ENCODE peak calls at places on chromosomes 6 and 20, in eight cellular contexts. W is mesothelial cell of epicardium, M is transverse colon, Y is astrocyte of the spinal cord, R is progenitor cell of endocrine pancreas, S is body of pancreas, Q is Peyer's patch, N is A549. D is an unnamed sample.

GRCh38 chr20:62248890-62249560 is 10.7 kb downstream of the OSBPL2 start:
- DNase-seq in W (no peak), M (no peak), Y (no peak), R (no peak), S (no peak), Q (no peak), N (no peak), D (no peak)

GRCh38 chr20:46169245-46170171 is 51.4 kb downstream of the CD40 start:
- DNase-seq in W (no peak), M (no peak), Y (no peak), R (no peak), S (no peak), Q (no peak), N (no peak), D (no peak)

GRCh38 chr6:15405111-15405510 is 159.2 kb downstream of the JARID2 start:
- DNase-seq in W (no peak), M (no peak), Y (no peak), R (no peak), S (no peak), Q (no peak), N (no peak), D (no peak)

GRCh38 chr6:30883743-30884520 is at the start of gene DDR1:
- DNase-seq in W (peak), M (peak), Y (peak), R (peak), S (peak), Q (peak), N (peak), D (no peak)

GRCh38 chr6:149493697-149494334 is 9.0 kb upstream of the ZC3H12D start:
- DNase-seq in W (no peak), M (peak), Y (no peak), R (no peak), S (no peak), Q (no peak), N (no peak), D (no peak)

GRCh38 chr6:115783402-115784061 is 277.2 kb downstream of the FRK start:
- DNase-seq in W (no peak), M (no peak), Y (peak), R (no peak), S (peak), Q (no peak), N (no peak), D (no peak)

GRCh38 chr20:49561256-49561655 is 6.7 kb downstream of the PTGIS start:
- DNase-seq in W (peak), M (peak), Y (no peak), R (no peak), S (no peak), Q (no peak), N (no peak), D (no peak)

GRCh38 chr6:117483004-117483644 is 650 bp downstream of the DCBLD1 start:
- DNase-seq in W (peak), M (peak), Y (peak), R (peak), S (peak), Q (peak), N (peak), D (peak)

GRCh38 chr6:20334334-20334733 is 67.3 kb upstream of the E2F3 start:
- DNase-seq in W (no peak), M (no peak), Y (no peak), R (no peak), S (no peak), Q (no peak), N (peak), D (no peak)

GRCh38 chr6:37866590-37867507 is 47.3 kb downstream of the ZFAND3 start:
- DNase-seq in W (no peak), M (no peak), Y (no peak), R (no peak), S (no peak), Q (no peak), N (no peak), D (no peak)

GRCh38 chr6:136923116-136923953 is 1.2 kb downstream of the SLC35D3 start:
- DNase-seq in W (no peak), M (no peak), Y (no peak), R (no peak), S (no peak), Q (no peak), N (no peak), D (no peak)

GRCh38 chr20:59664389-59665055 is 60.2 kb downstream of the PHACTR3 start:
- DNase-seq in W (no peak), M (no peak), Y (no peak), R (no peak), S (no peak), Q (no peak), N (no peak), D (no peak)

GRCh38 chr20:53677447-53678314 is 84.0 kb upstream of the ZNF217 start:
- DNase-seq in W (peak), M (peak), Y (no peak), R (no peak), S (peak), Q (peak), N (peak), D (peak)
- TF ChIP-seq CTCF in W (no peak), M (no peak), Y (no peak), R (no peak), S (peak), Q (no peak), N (no peak), D (no peak)

DNA sequence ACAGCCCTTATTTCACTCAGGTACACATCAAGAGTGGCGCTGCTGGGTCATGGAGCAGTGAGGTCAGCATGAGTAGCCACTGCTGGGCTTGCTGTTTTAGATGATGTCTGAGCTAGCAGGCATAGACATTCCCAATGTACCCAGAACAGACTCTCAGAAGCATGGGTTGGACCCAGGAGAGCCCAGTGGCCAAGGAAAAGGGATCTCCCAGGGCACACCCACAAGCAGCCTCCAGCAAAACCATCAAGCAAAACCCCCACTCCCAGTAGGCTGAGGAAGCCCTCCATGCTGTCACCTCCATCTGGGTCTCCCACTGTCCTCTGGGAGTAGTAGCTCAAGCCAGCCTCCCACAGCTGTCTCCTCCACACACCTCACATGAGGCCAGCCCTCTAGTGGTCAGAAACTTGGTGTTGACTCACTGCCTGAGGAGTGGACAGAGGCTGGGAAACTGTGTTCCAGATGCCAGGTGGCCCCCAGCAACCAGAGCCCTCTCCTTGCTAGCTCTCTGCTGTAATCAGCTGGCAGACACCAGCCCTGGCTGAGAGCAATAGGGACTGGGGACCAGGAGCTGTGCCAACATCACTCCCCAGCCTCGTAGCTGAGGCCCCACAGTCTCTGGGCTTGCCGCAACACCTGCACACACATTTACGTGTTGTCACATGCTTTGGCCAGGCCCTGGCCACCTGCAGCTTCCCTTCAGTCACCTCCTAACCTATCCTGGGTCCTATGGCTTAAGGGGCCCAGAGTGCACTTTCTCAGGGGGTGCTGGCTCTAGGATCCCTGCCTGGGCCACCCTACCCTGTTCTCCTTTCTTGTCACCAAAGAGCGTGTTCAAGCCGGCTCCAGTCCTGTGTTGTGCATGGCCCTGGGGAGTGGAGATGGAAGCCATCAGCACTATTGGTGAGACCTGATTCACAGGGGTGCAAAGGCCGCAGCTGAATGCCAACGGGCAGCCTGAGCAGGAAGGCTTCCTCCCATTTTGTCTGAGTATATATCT is 1.9 kb upstream of the AP5S1 start:
- DNase-seq in W (no peak), M (peak), Y (peak), R (peak), S (peak), Q (peak), N (peak), D (peak)
- TF ChIP-seq CTCF in W (peak), M (peak), Y (peak), R (peak), S (peak), Q (peak), N (peak), D (peak)

GRCh38 chr20:6178537-6178936 is 55.7 kb upstream of the FERMT1 start:
- DNase-seq in W (no peak), M (no peak), Y (peak), R (no peak), S (no peak), Q (no peak), N (peak), D (peak)
- TF ChIP-seq CTCF in W (peak), M (peak), Y (peak), R (peak), S (peak), Q (peak), N (peak), D (peak)

GRCh38 chr6:84055646-84056045 is 22.1 kb downstream of the MRAP2 start:
- DNase-seq in W (no peak), M (no peak), Y (no peak), R (no peak), S (no peak), Q (no peak), N (no peak), D (no peak)

GRCh38 chr6:84048588-84048987 is 15.0 kb downstream of the MRAP2 start:
- DNase-seq in W (no peak), M (no peak), Y (no peak), R (no peak), S (no peak), Q (no peak), N (no peak), D (no peak)

GRCh38 chr6:84050408-84050807 is 16.8 kb downstream of the MRAP2 start:
- DNase-seq in W (no peak), M (no peak), Y (no peak), R (no peak), S (no peak), Q (no peak), N (no peak), D (no peak)

GRCh38 chr6:84052883-84053241 is 19.3 kb downstream of the MRAP2 start:
- DNase-seq in W (no peak), M (no peak), Y (no peak), R (no peak), S (no peak), Q (no peak), N (no peak), D (no peak)

DNA sequence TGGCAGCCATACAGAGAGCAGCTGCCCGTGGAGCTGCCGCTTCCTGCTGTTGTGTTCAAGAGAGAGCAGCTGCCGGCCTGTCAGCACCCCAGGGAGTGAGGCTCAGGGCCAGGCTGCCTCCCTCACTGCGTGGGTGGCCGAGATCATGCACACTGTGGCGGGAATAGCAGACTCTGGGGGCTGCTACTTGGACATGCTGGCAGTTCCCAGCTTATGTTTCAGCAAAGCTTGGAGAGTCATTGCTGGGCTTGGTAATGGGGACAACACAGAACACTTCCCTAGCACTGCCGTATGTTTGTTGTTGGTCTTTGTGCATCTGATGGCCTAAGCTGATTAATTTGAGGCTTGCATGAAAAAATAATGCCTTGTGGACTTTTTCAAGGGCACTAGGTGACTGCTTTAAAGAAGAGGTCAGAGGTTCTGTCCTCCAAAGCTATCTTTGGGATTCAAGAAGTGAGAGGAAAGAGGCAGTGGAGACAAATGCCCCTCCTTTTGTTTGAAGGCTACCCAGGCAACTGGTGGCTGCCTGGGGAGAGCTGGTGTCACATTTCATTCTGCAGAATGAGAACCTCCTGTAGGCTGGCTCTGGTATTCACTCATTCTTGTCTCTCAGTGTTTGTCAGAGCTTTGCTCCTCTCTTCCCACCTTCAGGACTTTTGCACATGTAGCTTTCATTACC is 18.8 kb downstream of the MRAP2 start:
- DNase-seq in W (peak), M (no peak), Y (peak), R (no peak), S (peak), Q (no peak), N (no peak), D (peak)
- TF ChIP-seq CTCF in W (no peak), M (no peak), Y (peak), R (peak), S (no peak), Q (no peak), N (no peak), D (no peak)

GRCh38 chr6:122789862-122790739 is 1.0 kb downstream of the SMPDL3A start:
- DNase-seq in W (no peak), M (no peak), Y (peak), R (no peak), S (no peak), Q (no peak), N (no peak), D (no peak)
- TF ChIP-seq CTCF in W (no peak), M (peak), Y (peak), R (no peak), S (no peak), Q (no peak), N (no peak), D (no peak)

DNA sequence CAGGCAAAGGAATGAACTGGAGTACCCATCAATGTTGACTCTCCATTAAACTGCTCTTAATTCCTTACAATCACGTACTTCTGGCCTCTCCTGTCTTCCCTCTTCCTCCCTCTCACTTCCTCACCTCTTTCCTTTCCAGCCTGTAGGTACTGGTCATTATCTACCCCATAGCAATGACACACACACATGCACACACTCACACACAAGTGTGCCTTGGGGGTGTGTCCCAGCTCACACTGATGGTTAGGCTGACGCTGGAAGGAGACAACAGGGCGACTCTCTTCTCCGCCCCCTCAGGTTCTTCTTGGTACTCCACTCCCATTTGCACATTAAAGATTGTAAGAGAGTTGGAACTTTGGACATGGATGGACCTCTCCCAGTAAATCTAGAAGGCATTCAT is 14.0 kb upstream of the SERPINB9 start:
- DNase-seq in W (no peak), M (no peak), Y (no peak), R (no peak), S (no peak), Q (no peak), N (no peak), D (no peak)
- TF ChIP-seq CTCF in W (no peak), M (no peak), Y (no peak), R (peak), S (no peak), Q (no peak), N (no peak), D (peak)

DNA sequence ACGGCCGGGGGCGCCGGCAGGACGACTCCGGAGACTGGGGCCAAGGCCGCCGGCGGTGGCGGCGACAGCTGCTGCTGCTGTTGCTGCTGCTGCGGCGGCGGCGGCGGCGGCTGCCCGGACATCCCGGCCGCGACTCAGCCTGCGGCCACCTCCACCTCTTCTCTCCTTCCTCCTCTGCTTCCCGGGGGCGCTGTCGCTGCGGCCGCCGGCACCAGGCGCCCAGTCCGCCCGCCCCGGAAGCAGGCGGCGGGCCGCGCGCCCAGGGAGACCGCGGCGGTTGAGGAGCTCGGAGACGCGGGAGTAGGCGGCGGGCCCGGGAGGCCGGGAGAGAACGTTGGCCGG is 280 bp downstream of the RANBP9 start:
- DNase-seq in W (no peak), M (no peak), Y (no peak), R (no peak), S (no peak), Q (peak), N (no peak), D (no peak)
- TF ChIP-seq CTCF in W (no peak), M (peak), Y (peak), R (peak), S (peak), Q (peak), N (no peak), D (no peak)

GRCh38 chr6:12158686-12159415 is 131.3 kb upstream of the EDN1 start:
- DNase-seq in W (no peak), M (no peak), Y (no peak), R (no peak), S (no peak), Q (no peak), N (no peak), D (no peak)
- TF ChIP-seq CTCF in W (no peak), M (no peak), Y (peak), R (peak), S (no peak), Q (no peak), N (no peak), D (peak)

D was measured in endothelial cell.